ENCODE peak calls at places on chromosomes 5 and 9, in five cellular contexts. Q is epithelial cell of esophagus; V is CD8-positive, alpha-beta T cell; J is tibial artery; S is psoas muscle. B is an unnamed sample.

GRCh38 chr5:154529282-154529681 is 51.3 kb upstream of the HAND1 start:
- DNase-seq in Q (no peak), V (no peak), J (no peak), S (no peak), B (no peak)

GRCh38 chr5:96687812-96688453 is 25.8 kb downstream of the CAST start:
- DNase-seq in Q (peak), V (no peak), J (no peak), S (no peak), B (peak)

GRCh38 chr9:117779760-117780159 is 75.6 kb downstream of the TLR4 start:
- DNase-seq in Q (no peak), V (no peak), J (no peak), S (no peak), B (no peak)

GRCh38 chr9:15543033-15543791 is 9.6 kb upstream of the CCDC171 start:
- DNase-seq in Q (peak), V (no peak), J (no peak), S (no peak), B (peak)

GRCh38 chr9:128203842-128204551 is 818 bp downstream of the DNM1 start:
- DNase-seq in Q (no peak), V (no peak), J (no peak), S (peak), B (no peak)

GRCh38 chr5:96062836-96063235 is 101.2 kb upstream of the ELL2 start:
- DNase-seq in Q (no peak), V (no peak), J (no peak), S (no peak), B (no peak)

GRCh38 chr9:107700902-107701301 is 211.3 kb upstream of the KLF4 start:
- DNase-seq in Q (no peak), V (no peak), J (no peak), S (no peak), B (no peak)

GRCh38 chr5:144142030-144142825 is 28.2 kb downstream of the YIPF5 start:
- DNase-seq in Q (peak), V (no peak), J (no peak), S (no peak), B (peak)

GRCh38 chr5:142873831-142874230 is 103.7 kb downstream of the ARHGAP26 start:
- DNase-seq in Q (no peak), V (no peak), J (no peak), S (no peak), B (no peak)

GRCh38 chr5:1199649-1200494 is 1.5 kb upstream of the SLC6A19 start:
- DNase-seq in Q (no peak), V (no peak), J (no peak), S (peak), B (no peak)

GRCh38 chr5:82360043-82360442 is 81.9 kb upstream of the RPS23 start:
- DNase-seq in Q (no peak), V (no peak), J (no peak), S (no peak), B (no peak)

GRCh38 chr9:116605060-116605459 is 82.0 kb upstream of the TRIM32 start:
- DNase-seq in Q (no peak), V (no peak), J (no peak), S (no peak), B (no peak)

DNA sequence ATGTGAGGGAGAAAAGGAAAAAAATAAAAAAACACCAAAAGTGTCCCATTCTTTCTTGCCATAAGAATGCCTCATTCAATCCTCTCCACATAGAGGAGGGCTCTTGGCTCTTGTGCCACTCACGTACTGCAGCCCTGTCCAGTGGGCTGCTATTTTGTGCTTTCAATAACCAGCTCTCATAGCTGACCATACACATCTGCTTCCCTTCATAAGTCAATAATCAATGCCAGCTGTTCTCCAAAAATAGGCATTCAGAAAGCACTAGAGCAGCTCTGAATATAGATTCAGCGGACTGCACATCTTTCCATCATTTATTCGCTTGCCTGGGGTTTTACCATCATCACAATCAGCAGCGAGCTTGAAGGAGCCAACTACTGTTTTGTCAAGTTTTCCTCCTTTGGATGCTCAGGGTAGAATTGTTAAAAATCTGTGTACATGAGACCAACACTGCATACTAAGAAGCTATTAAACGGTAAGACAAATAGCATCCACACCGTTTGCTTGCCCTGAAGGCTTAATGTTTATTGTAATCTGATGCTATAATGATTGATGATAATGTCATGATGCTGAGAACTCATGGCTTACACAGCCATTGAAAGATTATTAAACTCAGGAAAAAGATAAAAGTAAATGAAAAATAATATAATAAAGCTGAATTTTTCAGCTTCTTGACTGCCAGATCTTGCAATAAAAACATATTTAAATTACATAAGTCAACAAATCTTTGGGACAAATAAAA is 80.0 kb downstream of the OXCT1 start:
- DNase-seq in Q (no peak), V (no peak), J (no peak), S (no peak), B (no peak)
- TF ChIP-seq CTCF in Q (no peak), V (no peak), J (no peak), S (no peak), B (no peak)

GRCh38 chr5:53111139-53111538 is 1.6 kb upstream of the MOCS2 start:
- DNase-seq in Q (no peak), V (no peak), J (no peak), S (no peak), B (no peak)

GRCh38 chr5:53112909-53113308 is 3.4 kb upstream of the MOCS2 start:
- DNase-seq in Q (no peak), V (no peak), J (no peak), S (no peak), B (no peak)

GRCh38 chr5:53113947-53114346 is 4.4 kb upstream of the MOCS2 start:
- DNase-seq in Q (no peak), V (no peak), J (no peak), S (no peak), B (no peak)

GRCh38 chr5:53116597-53116996 is 7.0 kb upstream of the MOCS2 start:
- DNase-seq in Q (no peak), V (no peak), J (no peak), S (no peak), B (no peak)

GRCh38 chr5:53114988-53115387 is 5.4 kb upstream of the MOCS2 start:
- DNase-seq in Q (peak), V (no peak), J (no peak), S (no peak), B (peak)
- TF ChIP-seq CTCF in Q (peak), V (no peak), J (no peak), S (no peak), B (peak)

DNA sequence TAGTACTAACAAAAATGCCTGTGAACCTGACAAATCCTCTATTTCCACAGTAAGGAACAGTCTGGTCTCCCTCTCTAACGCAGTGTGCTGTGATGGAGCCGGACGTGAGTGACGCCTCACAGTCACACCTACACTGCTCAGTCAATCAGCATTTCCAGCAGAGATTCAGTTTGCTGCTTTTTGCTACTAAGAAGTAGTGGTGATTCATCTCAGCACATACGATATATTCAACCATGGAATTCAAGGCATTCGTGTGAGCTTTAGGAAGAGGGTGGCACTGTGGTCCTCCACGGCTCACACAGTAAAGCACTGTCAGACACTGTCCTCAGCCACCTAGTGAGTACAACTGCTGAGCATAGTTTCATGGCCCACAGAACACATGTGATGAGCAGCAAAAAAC is 70.9 kb downstream of the SETX start:
- DNase-seq in Q (no peak), V (no peak), J (no peak), S (no peak), B (no peak)
- TF ChIP-seq CTCF in Q (no peak), V (no peak), J (no peak), S (no peak), B (no peak)

GRCh38 chr5:75050415-75050814 is 1.9 kb downstream of the GCNT4 start:
- DNase-seq in Q (peak), V (peak), J (no peak), S (no peak), B (peak)
- TF ChIP-seq CTCF in Q (peak), V (no peak), J (peak), S (no peak), B (no peak)

DNA sequence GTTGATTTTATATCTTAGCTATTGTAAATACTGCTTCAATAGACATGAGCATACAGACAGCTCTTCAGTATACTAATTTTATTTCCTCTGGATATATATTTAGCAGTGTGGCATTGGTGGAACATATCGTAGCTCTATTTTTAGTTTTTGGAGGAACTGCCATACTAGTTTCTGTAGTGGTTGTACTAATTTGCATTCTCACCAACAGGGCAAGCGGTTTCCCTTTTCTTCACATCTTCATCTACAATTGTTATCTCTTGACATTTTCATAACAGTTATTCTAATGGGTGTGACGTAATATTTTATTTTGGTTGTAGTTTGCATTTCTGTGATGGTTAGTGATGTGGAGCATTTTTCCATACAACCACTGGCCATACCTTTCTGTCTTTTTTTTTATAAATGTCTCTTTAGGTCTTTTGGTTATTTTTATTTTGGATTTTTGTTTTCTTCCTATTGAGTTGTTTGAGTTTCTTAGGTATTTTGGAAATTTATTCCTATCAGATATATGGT is 32.5 kb downstream of the TAF11L14 start:
- DNase-seq in Q (no peak), V (no peak), J (no peak), S (no peak), B (no peak)
- TF ChIP-seq CTCF in Q (no peak), V (no peak), J (no peak), S (no peak), B (no peak)

DNA sequence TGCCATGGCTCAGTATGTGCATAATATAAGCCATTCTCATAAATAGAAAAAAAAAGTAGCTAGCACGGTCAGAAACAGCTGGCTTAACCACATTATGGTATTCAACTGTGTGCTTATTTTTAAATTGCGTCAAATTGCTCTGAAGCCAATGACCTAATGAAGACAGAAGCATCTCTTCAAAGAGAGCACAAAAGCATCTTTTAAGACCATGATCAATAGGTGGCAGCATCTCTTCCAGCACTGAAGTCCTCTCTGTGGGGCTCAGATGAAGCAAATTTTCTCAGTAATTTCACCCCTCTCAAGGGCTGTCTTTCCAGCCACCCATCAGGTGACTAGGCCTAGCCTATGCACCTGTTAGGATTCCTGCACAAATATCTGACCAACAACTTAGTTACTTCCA is 251.4 kb downstream of the GLIS3 start:
- DNase-seq in Q (peak), V (no peak), J (no peak), S (no peak), B (peak)
- TF ChIP-seq CTCF in Q (peak), V (no peak), J (no peak), S (no peak), B (peak)

DNA sequence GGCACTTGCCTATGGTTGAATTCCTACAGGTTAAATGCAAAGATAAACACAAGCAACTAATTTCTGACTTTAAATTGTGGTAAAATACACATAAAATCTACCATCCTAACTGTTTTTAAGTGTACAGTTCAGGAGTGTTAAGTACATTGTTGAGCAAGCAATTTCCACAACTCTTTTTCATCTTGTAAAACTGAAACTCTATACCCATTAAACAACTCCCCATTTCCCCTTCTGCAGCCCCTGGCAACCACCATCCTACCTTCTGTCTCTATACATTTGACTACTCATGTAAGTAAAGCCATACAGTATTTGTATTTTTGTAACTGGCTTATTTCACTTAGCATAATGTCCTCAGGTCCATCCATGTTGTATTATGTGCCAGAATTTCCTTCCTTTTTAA is 38.5 kb upstream of the STX17 start:
- DNase-seq in Q (no peak), V (no peak), J (no peak), S (no peak), B (no peak)
- TF ChIP-seq CTCF in Q (no peak), V (no peak), J (no peak), S (no peak), B (no peak)